ENCODE peak calls at places on chromosome 14, in eight cellular contexts. One of them, this sample, is unnamed.

GRCh38 chr14:40119765-40120164 is 687.5 kb upstream of the FBXO33 start:
- DNase-seq in GM23248: no peak
- DNase-seq in ecto neural progenitor cell: no peak
- DNase-seq in naive thymus-derived CD4-positive, alpha-beta T cell: no peak
- DNase-seq in CD8-positive, alpha-beta memory T cell: no peak
- DNase-seq in renal cortical epithelial cell: no peak
- DNase-seq in ELR: no peak
- DNase-seq in C1 segment of cervical spinal cord: no peak
- DNase-seq in this sample: no peak

GRCh38 chr14:64728856-64729255 is 24.6 kb downstream of the PLEKHG3 start:
- DNase-seq in GM23248: no peak
- DNase-seq in ecto neural progenitor cell: no peak
- DNase-seq in naive thymus-derived CD4-positive, alpha-beta T cell: no peak
- DNase-seq in CD8-positive, alpha-beta memory T cell: no peak
- DNase-seq in renal cortical epithelial cell: no peak
- DNase-seq in ELR: no peak
- DNase-seq in C1 segment of cervical spinal cord: no peak
- DNase-seq in this sample: no peak

GRCh38 chr14:69260246-69260978 is 454 bp downstream of the GALNT16 start:
- DNase-seq in GM23248: peak; percentile 59
- DNase-seq in ecto neural progenitor cell: peak; percentile 83
- DNase-seq in naive thymus-derived CD4-positive, alpha-beta T cell: no peak
- DNase-seq in CD8-positive, alpha-beta memory T cell: no peak
- DNase-seq in renal cortical epithelial cell: no peak
- DNase-seq in ELR: peak; percentile 49
- DNase-seq in C1 segment of cervical spinal cord: no peak
- DNase-seq in this sample: peak; percentile 28

GRCh38 chr14:28767851-28768548 is 1.4 kb downstream of the FOXG1 start:
- DNase-seq in GM23248: no peak
- DNase-seq in ecto neural progenitor cell: peak; percentile 73
- DNase-seq in naive thymus-derived CD4-positive, alpha-beta T cell: no peak
- DNase-seq in CD8-positive, alpha-beta memory T cell: no peak
- DNase-seq in renal cortical epithelial cell: no peak
- DNase-seq in ELR: no peak
- DNase-seq in C1 segment of cervical spinal cord: no peak
- DNase-seq in this sample: no peak

GRCh38 chr14:85415015-85415712 is 114.8 kb upstream of the FLRT2 start:
- DNase-seq in GM23248: peak; percentile 97
- DNase-seq in ecto neural progenitor cell: no peak
- DNase-seq in naive thymus-derived CD4-positive, alpha-beta T cell: no peak
- DNase-seq in CD8-positive, alpha-beta memory T cell: no peak
- DNase-seq in renal cortical epithelial cell: peak; percentile 78
- DNase-seq in ELR: peak; percentile 98
- DNase-seq in C1 segment of cervical spinal cord: no peak
- DNase-seq in this sample: peak; percentile 84

GRCh38 chr14:100176811-100177327 is 17.4 kb upstream of the DEGS2 start:
- DNase-seq in GM23248: no peak
- DNase-seq in ecto neural progenitor cell: no peak
- DNase-seq in naive thymus-derived CD4-positive, alpha-beta T cell: no peak
- DNase-seq in CD8-positive, alpha-beta memory T cell: no peak
- DNase-seq in renal cortical epithelial cell: no peak
- DNase-seq in ELR: no peak
- DNase-seq in C1 segment of cervical spinal cord: no peak
- DNase-seq in this sample: no peak

GRCh38 chr14:49206832-49207231 is 379.3 kb downstream of the RPS29 start:
- DNase-seq in GM23248: no peak
- DNase-seq in ecto neural progenitor cell: no peak
- DNase-seq in naive thymus-derived CD4-positive, alpha-beta T cell: no peak
- DNase-seq in CD8-positive, alpha-beta memory T cell: no peak
- DNase-seq in renal cortical epithelial cell: no peak
- DNase-seq in ELR: no peak
- DNase-seq in C1 segment of cervical spinal cord: no peak
- DNase-seq in this sample: no peak

GRCh38 chr14:95233702-95234241 is 76.4 kb upstream of the DICER1 start:
- DNase-seq in GM23248: no peak
- DNase-seq in ecto neural progenitor cell: no peak
- DNase-seq in naive thymus-derived CD4-positive, alpha-beta T cell: no peak
- DNase-seq in CD8-positive, alpha-beta memory T cell: no peak
- DNase-seq in renal cortical epithelial cell: peak; percentile 70
- DNase-seq in ELR: no peak
- DNase-seq in C1 segment of cervical spinal cord: no peak
- DNase-seq in this sample: no peak

GRCh38 chr14:90795744-90796143 is 20.5 kb downstream of the TTC7B start:
- DNase-seq in GM23248: peak; percentile 92
- DNase-seq in ecto neural progenitor cell: no peak
- DNase-seq in naive thymus-derived CD4-positive, alpha-beta T cell: no peak
- DNase-seq in CD8-positive, alpha-beta memory T cell: no peak
- DNase-seq in renal cortical epithelial cell: peak; percentile 89
- DNase-seq in ELR: peak; percentile 94
- DNase-seq in C1 segment of cervical spinal cord: no peak
- DNase-seq in this sample: peak; percentile 69

GRCh38 chr14:61654026-61654425 is 41.3 kb upstream of the HIF1A start:
- DNase-seq in GM23248: no peak
- DNase-seq in ecto neural progenitor cell: no peak
- DNase-seq in naive thymus-derived CD4-positive, alpha-beta T cell: no peak
- DNase-seq in CD8-positive, alpha-beta memory T cell: no peak
- DNase-seq in renal cortical epithelial cell: no peak
- DNase-seq in ELR: no peak
- DNase-seq in C1 segment of cervical spinal cord: no peak
- DNase-seq in this sample: no peak

GRCh38 chr14:60815371-60815770 is 80.8 kb downstream of the MNAT1 start:
- DNase-seq in GM23248: no peak
- DNase-seq in ecto neural progenitor cell: no peak
- DNase-seq in naive thymus-derived CD4-positive, alpha-beta T cell: no peak
- DNase-seq in CD8-positive, alpha-beta memory T cell: no peak
- DNase-seq in renal cortical epithelial cell: peak; percentile 67
- DNase-seq in ELR: no peak
- DNase-seq in C1 segment of cervical spinal cord: no peak
- DNase-seq in this sample: no peak

GRCh38 chr14:74539503-74539902 is 45.9 kb downstream of the ISCA2 start:
- DNase-seq in GM23248: no peak
- DNase-seq in ecto neural progenitor cell: no peak
- DNase-seq in naive thymus-derived CD4-positive, alpha-beta T cell: no peak
- DNase-seq in CD8-positive, alpha-beta memory T cell: no peak
- DNase-seq in renal cortical epithelial cell: no peak
- DNase-seq in ELR: no peak
- DNase-seq in C1 segment of cervical spinal cord: no peak
- DNase-seq in this sample: no peak